ENCODE peak calls at places on chromosomes 12 and 14, in four cellular contexts. One of them, this sample, is unnamed.

GRCh38 chr12:52010152-52010622 is 3.4 kb downstream of the TAMALIN start:
- DNase-seq in lower leg skin: peak; percentile 95
- DNase-seq in colonic mucosa: peak; percentile 56
- DNase-seq in fibroblast of pulmonary artery: peak; percentile 95
- DNase-seq in this sample: no peak

GRCh38 chr12:14157129-14157747 is 175.8 kb upstream of the GRIN2B start:
- DNase-seq in lower leg skin: no peak
- DNase-seq in colonic mucosa: no peak
- DNase-seq in fibroblast of pulmonary artery: no peak
- DNase-seq in this sample: no peak

GRCh38 chr12:84463756-84464495 is 448.7 kb downstream of the SLC6A15 start:
- DNase-seq in lower leg skin: no peak
- DNase-seq in colonic mucosa: no peak
- DNase-seq in fibroblast of pulmonary artery: no peak
- DNase-seq in this sample: no peak

GRCh38 chr12:96375841-96376249 is 24.4 kb downstream of the CDK17 start:
- DNase-seq in lower leg skin: no peak
- DNase-seq in colonic mucosa: no peak
- DNase-seq in fibroblast of pulmonary artery: no peak
- DNase-seq in this sample: no peak

GRCh38 chr14:86221755-86222154 is 691.8 kb downstream of the FLRT2 start:
- DNase-seq in lower leg skin: no peak
- DNase-seq in colonic mucosa: no peak
- DNase-seq in fibroblast of pulmonary artery: no peak
- DNase-seq in this sample: no peak

GRCh38 chr12:8780389-8780788 is 42.0 kb upstream of the A2ML1 start:
- DNase-seq in lower leg skin: no peak
- DNase-seq in colonic mucosa: no peak
- DNase-seq in fibroblast of pulmonary artery: peak; percentile 59
- DNase-seq in this sample: no peak

GRCh38 chr12:132275631-132276030 is 53.8 kb downstream of the GALNT9 start:
- DNase-seq in lower leg skin: no peak
- DNase-seq in colonic mucosa: no peak
- DNase-seq in fibroblast of pulmonary artery: no peak
- DNase-seq in this sample: no peak

GRCh38 chr14:73236157-73236556 is 1.1 kb upstream of the PAPLN start:
- DNase-seq in lower leg skin: peak; percentile 80
- DNase-seq in colonic mucosa: no peak
- DNase-seq in fibroblast of pulmonary artery: no peak
- DNase-seq in this sample: no peak

GRCh38 chr14:64734990-64735389 is 30.8 kb downstream of the PLEKHG3 start:
- DNase-seq in lower leg skin: no peak
- DNase-seq in colonic mucosa: no peak
- DNase-seq in fibroblast of pulmonary artery: no peak
- DNase-seq in this sample: no peak

GRCh38 chr14:39568809-39569538 is 136.7 kb upstream of the FBXO33 start:
- DNase-seq in lower leg skin: no peak
- DNase-seq in colonic mucosa: no peak
- DNase-seq in fibroblast of pulmonary artery: no peak
- DNase-seq in this sample: no peak

GRCh38 chr12:65490193-65490592 is 211.7 kb downstream of the MSRB3 start:
- DNase-seq in lower leg skin: no peak
- DNase-seq in colonic mucosa: no peak
- DNase-seq in fibroblast of pulmonary artery: peak; percentile 44
- DNase-seq in this sample: no peak

GRCh38 chr14:67285876-67286452 is 44.7 kb downstream of the PALS1 start:
- DNase-seq in lower leg skin: no peak
- DNase-seq in colonic mucosa: no peak
- DNase-seq in fibroblast of pulmonary artery: peak; percentile 76
- DNase-seq in this sample: no peak

GRCh38 chr14:54815016-54815415 is 87.6 kb downstream of the GCH1 start:
- DNase-seq in lower leg skin: no peak
- DNase-seq in colonic mucosa: no peak
- DNase-seq in fibroblast of pulmonary artery: peak; percentile 77
- DNase-seq in this sample: no peak

GRCh38 chr14:24273422-24273998 is 2.1 kb upstream of the RABGGTA start:
- DNase-seq in lower leg skin: no peak
- DNase-seq in colonic mucosa: no peak
- DNase-seq in fibroblast of pulmonary artery: no peak
- DNase-seq in this sample: no peak

GRCh38 chr12:131947482-131948027 is 2.2 kb upstream of the EP400 start:
- DNase-seq in lower leg skin: peak; percentile 71
- DNase-seq in colonic mucosa: no peak
- DNase-seq in fibroblast of pulmonary artery: no peak
- DNase-seq in this sample: no peak

GRCh38 chr14:53273671-53274072 is 120.5 kb upstream of the DDHD1 start:
- DNase-seq in lower leg skin: no peak
- DNase-seq in colonic mucosa: no peak
- DNase-seq in fibroblast of pulmonary artery: peak; percentile 72
- DNase-seq in this sample: no peak

GRCh38 chr12:57754411-57755193 is at the start of gene MARCHF9:
- DNase-seq in lower leg skin: peak; percentile 94
- DNase-seq in colonic mucosa: peak; percentile 93
- DNase-seq in fibroblast of pulmonary artery: no peak
- DNase-seq in this sample: no peak

GRCh38 chr12:96136720-96137378 is 57.3 kb upstream of the ELK3 start:
- DNase-seq in lower leg skin: no peak
- DNase-seq in colonic mucosa: no peak
- DNase-seq in fibroblast of pulmonary artery: no peak
- DNase-seq in this sample: no peak

GRCh38 chr12:29649722-29650121 is 134.0 kb downstream of the TMTC1 start:
- DNase-seq in lower leg skin: no peak
- DNase-seq in colonic mucosa: no peak
- DNase-seq in fibroblast of pulmonary artery: no peak
- DNase-seq in this sample: no peak

GRCh38 chr14:72479471-72479931 is 414.4 kb downstream of the DPF3 start:
- DNase-seq in lower leg skin: peak; percentile 59
- DNase-seq in colonic mucosa: no peak
- DNase-seq in fibroblast of pulmonary artery: no peak
- DNase-seq in this sample: no peak

GRCh38 chr12:80099259-80099658 is at the start of gene OTOGL:
- DNase-seq in lower leg skin: no peak
- DNase-seq in colonic mucosa: no peak
- DNase-seq in fibroblast of pulmonary artery: no peak
- DNase-seq in this sample: no peak

GRCh38 chr12:93536111-93536765 is 36.2 kb upstream of the SOCS2 start:
- DNase-seq in lower leg skin: no peak
- DNase-seq in colonic mucosa: no peak
- DNase-seq in fibroblast of pulmonary artery: no peak
- DNase-seq in this sample: no peak

GRCh38 chr12:48122065-48122834 is 3.1 kb downstream of the PFKM start:
- DNase-seq in lower leg skin: no peak
- DNase-seq in colonic mucosa: peak; percentile 47
- DNase-seq in fibroblast of pulmonary artery: no peak
- DNase-seq in this sample: no peak

GRCh38 chr14:51929920-51930682 is 59.2 kb upstream of the RTRAF start:
- DNase-seq in lower leg skin: no peak
- DNase-seq in colonic mucosa: no peak
- DNase-seq in fibroblast of pulmonary artery: no peak
- DNase-seq in this sample: no peak

GRCh38 chr12:2387051-2387834 is 334.5 kb downstream of the CACNA1C start:
- DNase-seq in lower leg skin: peak; percentile 25
- DNase-seq in colonic mucosa: no peak
- DNase-seq in fibroblast of pulmonary artery: no peak
- DNase-seq in this sample: peak; percentile 12

GRCh38 chr12:43957732-43958131 is 121.9 kb downstream of the TMEM117 start:
- DNase-seq in lower leg skin: no peak
- DNase-seq in colonic mucosa: no peak
- DNase-seq in fibroblast of pulmonary artery: peak; percentile 75
- DNase-seq in this sample: no peak

GRCh38 chr14:92360666-92361370 is 37.9 kb downstream of the SLC24A4 start:
- DNase-seq in lower leg skin: no peak
- DNase-seq in colonic mucosa: no peak
- DNase-seq in fibroblast of pulmonary artery: no peak
- DNase-seq in this sample: no peak

GRCh38 chr14:23776296-23776695 is 140.1 kb downstream of the DHRS2 start:
- DNase-seq in lower leg skin: no peak
- DNase-seq in colonic mucosa: no peak
- DNase-seq in fibroblast of pulmonary artery: no peak
- DNase-seq in this sample: no peak

GRCh38 chr14:39212034-39212433 is 21.7 kb upstream of the MIA2 start:
- DNase-seq in lower leg skin: no peak
- DNase-seq in colonic mucosa: no peak
- DNase-seq in fibroblast of pulmonary artery: no peak
- DNase-seq in this sample: no peak

GRCh38 chr12:16238661-16239060 is 38.8 kb downstream of the SLC15A5 start:
- DNase-seq in lower leg skin: no peak
- DNase-seq in colonic mucosa: no peak
- DNase-seq in fibroblast of pulmonary artery: peak; percentile 84
- DNase-seq in this sample: no peak

GRCh38 chr12:20272171-20272570 is 96.2 kb upstream of the PDE3A start:
- DNase-seq in lower leg skin: no peak
- DNase-seq in colonic mucosa: no peak
- DNase-seq in fibroblast of pulmonary artery: no peak
- DNase-seq in this sample: no peak

GRCh38 chr12:69906411-69907216 is 81.6 kb downstream of the MYRFL start:
- DNase-seq in lower leg skin: no peak
- DNase-seq in colonic mucosa: no peak
- DNase-seq in fibroblast of pulmonary artery: no peak
- DNase-seq in this sample: no peak

GRCh38 chr12:2336409-2336829 is 283.6 kb downstream of the CACNA1C start:
- DNase-seq in lower leg skin: no peak
- DNase-seq in colonic mucosa: no peak
- DNase-seq in fibroblast of pulmonary artery: peak; percentile 88
- DNase-seq in this sample: no peak

GRCh38 chr14:20631821-20632389 is 9.6 kb downstream of the OR6S1 start:
- DNase-seq in lower leg skin: peak; percentile 91
- DNase-seq in colonic mucosa: peak; percentile 88
- DNase-seq in fibroblast of pulmonary artery: peak; percentile 72
- DNase-seq in this sample: peak; percentile 65

GRCh38 chr14:52067873-52068740 is 752 bp downstream of the NID2 start:
- DNase-seq in lower leg skin: no peak
- DNase-seq in colonic mucosa: peak; percentile 62
- DNase-seq in fibroblast of pulmonary artery: peak; percentile 50
- DNase-seq in this sample: no peak

GRCh38 chr12:32309811-32310755 is 89.3 kb upstream of the FGD4 start:
- DNase-seq in lower leg skin: no peak
- DNase-seq in colonic mucosa: peak; percentile 31
- DNase-seq in fibroblast of pulmonary artery: peak; percentile 41
- DNase-seq in this sample: no peak

GRCh38 chr12:131672941-131673330 is 38.0 kb upstream of the SFSWAP start:
- DNase-seq in lower leg skin: peak; percentile 64
- DNase-seq in colonic mucosa: no peak
- DNase-seq in fibroblast of pulmonary artery: no peak
- DNase-seq in this sample: no peak

GRCh38 chr12:6067152-6067916 is 57.1 kb downstream of the VWF start:
- DNase-seq in lower leg skin: no peak
- DNase-seq in colonic mucosa: no peak
- DNase-seq in fibroblast of pulmonary artery: peak; percentile 59
- DNase-seq in this sample: no peak

GRCh38 chr12:6066651-6067050 is 57.8 kb downstream of the VWF start:
- DNase-seq in lower leg skin: no peak
- DNase-seq in colonic mucosa: no peak
- DNase-seq in fibroblast of pulmonary artery: no peak
- DNase-seq in this sample: no peak

GRCh38 chr12:6065872-6066217 is 58.6 kb downstream of the VWF start:
- DNase-seq in lower leg skin: no peak
- DNase-seq in colonic mucosa: no peak
- DNase-seq in fibroblast of pulmonary artery: no peak
- DNase-seq in this sample: no peak

GRCh38 chr12:6069452-6070093 is 54.9 kb downstream of the VWF start:
- DNase-seq in lower leg skin: no peak
- DNase-seq in colonic mucosa: no peak
- DNase-seq in fibroblast of pulmonary artery: peak; percentile 90
- DNase-seq in this sample: peak; percentile 75

DNA sequence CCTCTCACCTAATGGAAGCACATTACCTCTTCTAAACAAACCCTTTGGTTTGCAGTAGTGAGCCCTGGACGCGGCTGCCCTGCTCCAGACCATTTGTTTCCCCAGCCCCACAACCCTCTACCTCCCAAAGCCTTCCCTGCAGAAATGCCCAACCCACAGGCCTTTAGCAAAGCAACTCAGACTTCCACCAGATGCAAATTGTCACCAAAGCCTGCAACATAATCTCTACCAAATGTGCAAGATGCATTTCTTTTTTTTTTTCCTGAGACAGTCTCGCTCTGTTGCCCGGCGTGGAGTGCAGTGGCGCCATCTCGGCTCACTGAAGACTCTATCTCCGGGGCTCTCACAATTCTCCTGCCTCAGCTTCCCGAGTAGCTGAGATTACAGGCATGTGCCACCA is 56.2 kb downstream of the VWF start:
- DNase-seq in lower leg skin: no peak
- DNase-seq in colonic mucosa: no peak
- DNase-seq in fibroblast of pulmonary artery: no peak
- DNase-seq in this sample: no peak
- TF ChIP-seq CTCF in lower leg skin: no peak
- TF ChIP-seq CTCF in colonic mucosa: no peak
- TF ChIP-seq CTCF in fibroblast of pulmonary artery: no peak
- TF ChIP-seq CTCF in this sample: no peak

GRCh38 chr14:95713596-95714371 is at the start of gene TCL1A:
- DNase-seq in lower leg skin: no peak
- DNase-seq in colonic mucosa: no peak
- DNase-seq in fibroblast of pulmonary artery: no peak
- DNase-seq in this sample: no peak
- TF ChIP-seq CTCF in lower leg skin: no peak
- TF ChIP-seq CTCF in colonic mucosa: no peak
- TF ChIP-seq CTCF in fibroblast of pulmonary artery: no peak
- TF ChIP-seq CTCF in this sample: no peak

GRCh38 chr14:93804654-93805053 is 16.4 kb upstream of the PRIMA1 start:
- DNase-seq in lower leg skin: no peak
- DNase-seq in colonic mucosa: no peak
- DNase-seq in fibroblast of pulmonary artery: no peak
- DNase-seq in this sample: no peak
- TF ChIP-seq CTCF in lower leg skin: no peak
- TF ChIP-seq CTCF in colonic mucosa: no peak
- TF ChIP-seq CTCF in fibroblast of pulmonary artery: no peak
- TF ChIP-seq CTCF in this sample: no peak

GRCh38 chr12:106205208-106206069 is 42.4 kb downstream of the CKAP4 start:
- DNase-seq in lower leg skin: no peak
- DNase-seq in colonic mucosa: no peak
- DNase-seq in fibroblast of pulmonary artery: no peak
- DNase-seq in this sample: no peak
- TF ChIP-seq CTCF in lower leg skin: no peak
- TF ChIP-seq CTCF in colonic mucosa: no peak
- TF ChIP-seq CTCF in fibroblast of pulmonary artery: no peak
- TF ChIP-seq CTCF in this sample: no peak

GRCh38 chr12:125053821-125054220 is 11.4 kb upstream of the AACS start:
- DNase-seq in lower leg skin: no peak
- DNase-seq in colonic mucosa: no peak
- DNase-seq in fibroblast of pulmonary artery: no peak
- DNase-seq in this sample: no peak
- TF ChIP-seq CTCF in lower leg skin: no peak
- TF ChIP-seq CTCF in colonic mucosa: no peak
- TF ChIP-seq CTCF in fibroblast of pulmonary artery: no peak
- TF ChIP-seq CTCF in this sample: no peak

DNA sequence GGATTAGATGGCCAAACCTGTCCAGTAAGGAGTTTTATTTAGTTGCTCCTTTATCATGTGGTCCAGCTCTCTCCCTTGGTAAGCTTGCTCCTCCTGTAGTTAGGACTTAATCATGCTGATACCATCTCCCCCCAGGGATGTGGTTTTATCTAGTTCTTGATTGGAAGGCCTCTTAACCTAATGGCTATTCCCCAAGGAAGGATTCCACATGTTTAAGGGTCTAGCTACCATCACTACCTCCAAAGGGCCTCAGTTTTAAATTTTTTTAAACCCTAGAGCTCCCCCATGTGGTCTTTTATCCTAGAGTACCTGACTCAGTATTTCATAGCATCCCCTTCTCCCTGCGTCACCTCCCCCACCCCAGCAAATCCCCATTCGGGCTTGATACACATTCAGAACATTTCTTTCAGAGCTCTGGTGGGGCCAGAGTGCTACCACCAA is 22.5 kb downstream of the MAP3K12 start:
- DNase-seq in lower leg skin: no peak
- DNase-seq in colonic mucosa: no peak
- DNase-seq in fibroblast of pulmonary artery: peak; percentile 44
- DNase-seq in this sample: no peak
- TF ChIP-seq CTCF in lower leg skin: no peak
- TF ChIP-seq CTCF in colonic mucosa: peak; percentile 23
- TF ChIP-seq CTCF in fibroblast of pulmonary artery: peak; percentile 38
- TF ChIP-seq CTCF in this sample: no peak